ENCODE peak calls at places on chromosomes 2 and 18, in nine cellular contexts. C is endothelial cell of umbilical vein; K is lung; L is transverse colon; B is CD4-positive, alpha-beta memory T cell; N is lower lobe of right lung; P is prostate gland; J is GM23248; R is Karpas-422. I is an unnamed sample.
A peak's percentile ranks its signal among the peaks of the same experiment; 100 is the strongest.

GRCh38 chr2:81648370-81648769 is 1343.8 kb upstream of the LRRTM1 start:
- DNase-seq in C (no peak), K (no peak), L (no peak), B (no peak), N (no peak), P (no peak), J (no peak), R (no peak), I (no peak)

GRCh38 chr18:63869851-63870250 is 17.7 kb upstream of the SERPINB2 start:
- DNase-seq in C (no peak), K (no peak), L (no peak), B (no peak), N (no peak), P (no peak), J (peak; percentile 86), R (no peak), I (no peak)

GRCh38 chr2:239355724-239356123 is 45.1 kb downstream of the HDAC4 start:
- DNase-seq in C (no peak), K (no peak), L (no peak), B (no peak), N (no peak), P (no peak), J (peak; percentile 34), R (no peak), I (peak; percentile 78)

GRCh38 chr2:233822781-233823730 is 31.3 kb downstream of the HJURP start:
- DNase-seq in C (no peak), K (no peak), L (peak; percentile 6), B (no peak), N (peak; percentile 43), P (no peak), J (no peak), R (no peak), I (no peak)

GRCh38 chr18:3012306-3012919 is 531 bp downstream of the LPIN2 start:
- DNase-seq in C (peak; percentile 54), K (no peak), L (peak; percentile 41), B (peak; percentile 47), N (no peak), P (peak; percentile 41), J (peak; percentile 72), R (peak; percentile 67), I (peak; percentile 71)

GRCh38 chr18:45588284-45588683 is 27.0 kb upstream of the SLC14A2 start:
- DNase-seq in C (no peak), K (no peak), L (no peak), B (no peak), N (no peak), P (no peak), J (peak; percentile 58), R (no peak), I (peak; percentile 29)

GRCh38 chr2:28350196-28350595 is 42.5 kb upstream of the FOSL2 start:
- DNase-seq in C (no peak), K (no peak), L (no peak), B (no peak), N (peak; percentile 38), P (no peak), J (no peak), R (no peak), I (no peak)

GRCh38 chr2:212912445-212913103 is 238.8 kb downstream of the IKZF2 start:
- DNase-seq in C (peak; percentile 87), K (no peak), L (peak; percentile 77), B (no peak), N (no peak), P (peak; percentile 46), J (peak; percentile 79), R (no peak), I (peak; percentile 75)

GRCh38 chr18:67463829-67464228 is 52.7 kb downstream of the DSEL start:
- DNase-seq in C (peak; percentile 5), K (no peak), L (no peak), B (no peak), N (no peak), P (no peak), J (no peak), R (peak; percentile 58), I (no peak)

DNA sequence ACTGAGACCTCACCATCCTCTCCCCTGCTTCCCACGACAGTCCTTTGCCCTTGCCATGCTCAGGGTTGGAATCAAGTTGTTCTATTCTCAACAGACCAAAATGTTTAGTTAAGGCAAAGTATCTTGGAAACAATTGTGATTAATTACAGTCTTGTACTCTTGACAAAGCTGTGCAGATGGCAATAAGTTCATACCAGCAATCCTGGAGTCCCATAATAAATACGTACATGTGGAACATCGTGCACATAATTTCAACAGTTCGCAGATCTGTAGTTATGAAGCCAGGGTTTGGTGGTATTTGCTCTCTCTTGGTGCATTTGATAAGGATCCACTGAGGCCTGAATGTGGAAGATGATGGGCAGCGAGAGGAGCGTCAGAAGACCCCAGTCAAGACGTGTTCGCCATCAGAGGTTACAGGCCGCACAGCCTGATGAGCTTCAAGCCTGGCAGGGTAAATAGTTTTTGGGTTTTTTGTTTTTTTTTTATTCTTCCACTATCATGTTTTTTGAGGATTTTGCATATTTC is 52.9 kb upstream of the EML6 start:
- DNase-seq in C (no peak), K (no peak), L (no peak), B (no peak), N (no peak), P (no peak), J (no peak), R (no peak), I (no peak)
- H3K4me1 ChIP-seq in C (peaks cover 24% of the 10 kb centered on the region), K (peaks cover 17% of the 10 kb centered on the region), L (peaks cover 64% of the 10 kb centered on the region), B (peaks cover 9% of the 10 kb centered on the region), N (peaks cover 84% of the 10 kb centered on the region), P (peaks cover 39% of the 10 kb centered on the region), J (peaks cover 60% of the 10 kb centered on the region), R (peaks cover 49% of the 10 kb centered on the region), I (peaks cover 74% of the 10 kb centered on the region)

GRCh38 chr2:68772109-68772508 is 37.5 kb downstream of the ARHGAP25 start:
- DNase-seq in C (no peak), K (no peak), L (no peak), B (no peak), N (no peak), P (no peak), J (no peak), R (no peak), I (no peak)

GRCh38 chr2:68771211-68771721 is 36.7 kb downstream of the ARHGAP25 start:
- DNase-seq in C (peak; percentile 66), K (no peak), L (no peak), B (peak; percentile 13), N (no peak), P (no peak), J (no peak), R (no peak), I (no peak)

GRCh38 chr2:68768951-68769350 is 34.3 kb downstream of the ARHGAP25 start:
- DNase-seq in C (no peak), K (no peak), L (no peak), B (no peak), N (no peak), P (no peak), J (no peak), R (no peak), I (no peak)

GRCh38 chr2:68769586-68770270 is 35.1 kb downstream of the ARHGAP25 start:
- DNase-seq in C (no peak), K (no peak), L (no peak), B (peak; percentile 47), N (no peak), P (no peak), J (no peak), R (peak; percentile 77), I (no peak)

DNA sequence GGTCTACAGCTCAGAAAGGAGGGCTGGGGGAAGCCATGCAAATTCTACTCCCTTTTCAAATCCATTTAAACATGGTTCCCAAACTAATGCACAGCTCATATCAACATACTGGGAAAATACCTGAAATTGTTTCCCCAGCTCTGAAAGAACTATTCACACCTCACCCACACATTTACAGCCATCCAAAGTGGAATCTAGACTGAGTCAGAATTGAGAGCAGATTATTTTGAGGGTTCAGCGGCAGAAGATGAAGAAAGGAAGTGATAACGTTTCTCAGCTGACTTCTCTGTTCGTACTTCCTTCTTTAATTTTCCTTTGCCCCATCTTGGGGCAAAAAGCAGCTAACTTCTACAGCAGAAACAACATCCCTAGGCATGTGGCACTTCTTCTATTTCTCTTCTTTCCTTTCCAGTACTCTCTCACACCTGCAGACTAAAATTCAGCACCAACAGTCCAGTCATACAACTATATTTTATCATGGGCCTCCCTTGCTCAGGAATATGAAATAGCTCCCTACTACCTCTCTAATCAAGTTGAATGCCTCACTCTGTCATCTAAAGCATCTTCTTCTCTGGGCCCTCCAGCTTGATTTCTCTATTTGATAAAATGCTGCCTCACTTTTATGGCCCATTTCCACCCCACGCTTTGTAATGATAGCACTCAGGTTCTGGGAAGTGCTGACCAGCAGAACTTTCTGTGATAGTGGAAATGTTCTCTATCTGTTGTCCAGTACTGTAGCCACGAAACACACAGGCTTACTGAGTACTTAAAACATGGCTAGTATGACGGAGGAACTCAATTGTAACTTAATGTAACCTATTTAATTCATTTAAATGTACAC is 35.9 kb downstream of the ARHGAP25 start:
- DNase-seq in C (no peak), K (no peak), L (no peak), B (peak; percentile 38), N (no peak), P (no peak), J (no peak), R (peak; percentile 59), I (no peak)
- H3K4me1 ChIP-seq in C (peaks cover 26% of the 10 kb centered on the region), K (peaks cover 35% of the 10 kb centered on the region), L (peaks cover 65% of the 10 kb centered on the region), B (peaks cover 96% of the 10 kb centered on the region), N (peaks cover 89% of the 10 kb centered on the region), P (no peaks in the 10 kb centered on the region), J (no peaks in the 10 kb centered on the region), R (peaks cover 100% of the 10 kb centered on the region), I (peaks cover 4% of the 10 kb centered on the region)

DNA sequence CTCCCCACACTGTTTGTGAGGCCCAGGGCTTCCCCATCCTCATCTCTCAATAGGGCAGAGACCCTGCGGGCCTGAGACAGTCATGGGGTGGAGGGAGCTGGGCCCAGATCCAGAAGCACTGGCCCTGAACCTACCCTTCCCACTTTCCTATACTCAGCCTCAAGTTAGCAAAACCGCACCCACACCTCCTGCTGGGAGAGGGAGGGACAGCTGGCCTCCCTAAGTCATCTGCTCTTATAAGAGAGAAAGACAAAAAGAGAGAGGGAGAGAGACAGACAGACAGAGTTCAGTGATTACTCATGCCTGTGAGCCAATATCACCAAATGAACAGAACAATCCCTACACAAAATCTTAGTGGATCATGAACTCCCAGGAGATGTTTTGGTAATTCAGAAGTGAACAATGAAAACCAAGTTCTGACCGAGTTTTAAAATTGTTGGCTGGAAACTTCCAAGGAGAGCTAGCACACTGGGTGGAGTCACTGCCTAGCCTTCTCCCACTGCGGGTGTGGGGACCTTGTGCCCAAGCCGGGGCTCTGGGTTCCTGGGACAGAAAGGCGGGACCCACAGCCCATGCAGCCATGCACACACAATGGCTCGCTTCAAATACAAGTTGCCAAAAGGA is 130.5 kb downstream of the PXDN start:
- DNase-seq in C (no peak), K (no peak), L (no peak), B (no peak), N (no peak), P (no peak), J (peak; percentile 72), R (no peak), I (peak; percentile 47)
- H3K4me1 ChIP-seq in C (no peaks in the 10 kb centered on the region), K (peaks cover 5% of the 10 kb centered on the region), L (peaks cover 23% of the 10 kb centered on the region), B (no peaks in the 10 kb centered on the region), N (no peaks in the 10 kb centered on the region), P (no peaks in the 10 kb centered on the region), J (peaks cover 4% of the 10 kb centered on the region), R (peaks cover 6% of the 10 kb centered on the region), I (peaks cover 17% of the 10 kb centered on the region)

GRCh38 chr2:108918941-108919341 is 70.1 kb downstream of the EDAR start:
- DNase-seq in C (no peak), K (no peak), L (no peak), B (no peak), N (no peak), P (no peak), J (no peak), R (peak; percentile 48), I (no peak)
- H3K4me1 ChIP-seq in C (no peaks in the 10 kb centered on the region), K (no peaks in the 10 kb centered on the region), L (peaks cover 16% of the 10 kb centered on the region), B (no peaks in the 10 kb centered on the region), N (no peaks in the 10 kb centered on the region), P (peaks cover 4% of the 10 kb centered on the region), J (no peaks in the 10 kb centered on the region), R (peaks cover 9% of the 10 kb centered on the region), I (no peaks in the 10 kb centered on the region)

GRCh38 chr2:43854671-43855070 is 15.9 kb downstream of the ABCG8 start:
- DNase-seq in C (no peak), K (no peak), L (no peak), B (no peak), N (no peak), P (no peak), J (no peak), R (no peak), I (no peak)
- H3K4me1 ChIP-seq in C (no peaks in the 10 kb centered on the region), K (no peaks in the 10 kb centered on the region), L (no peaks in the 10 kb centered on the region), B (no peaks in the 10 kb centered on the region), N (no peaks in the 10 kb centered on the region), P (no peaks in the 10 kb centered on the region), J (no peaks in the 10 kb centered on the region), R (peaks cover 5% of the 10 kb centered on the region), I (no peaks in the 10 kb centered on the region)

I was measured in adipocyte.